ENCODE peak calls at places on chromosomes 13 and 19, in four cellular contexts. L, H, S and E are unnamed samples.

GRCh38 chr19:23522431-23522830 is 127.2 kb upstream of the ZNF91 start:
- DNase-seq in L (no peak), H (no peak), S (no peak), E (no peak)

GRCh38 chr19:7799640-7800355 is 30.2 kb upstream of the EVI5L start:
- DNase-seq in L (no peak), H (peak; percentile 72), S (no peak), E (peak; percentile 84)

GRCh38 chr19:17243854-17244617 is 1.7 kb downstream of the NR2F6 start:
- DNase-seq in L (no peak), H (peak; percentile 65), S (no peak), E (no peak)

GRCh38 chr19:16702123-16702522 is 17.5 kb upstream of the NWD1 start:
- DNase-seq in L (no peak), H (no peak), S (no peak), E (no peak)

GRCh38 chr13:34357435-34358232 is 539.7 kb downstream of the RFC3 start:
- DNase-seq in L (no peak), H (no peak), S (no peak), E (no peak)

GRCh38 chr13:74770361-74770760 is 636.2 kb upstream of the KLF12 start:
- DNase-seq in L (no peak), H (no peak), S (no peak), E (no peak)

GRCh38 chr19:48053856-48054255 is 10.0 kb upstream of the CABP5 start:
- DNase-seq in L (no peak), H (no peak), S (no peak), E (no peak)

GRCh38 chr13:72788831-72789230 is 6.9 kb downstream of the PIBF1 start:
- DNase-seq in L (no peak), H (no peak), S (no peak), E (no peak)

GRCh38 chr13:93411281-93411680 is 184.7 kb downstream of the GPC6 start:
- DNase-seq in L (no peak), H (no peak), S (no peak), E (no peak)

GRCh38 chr19:2119916-2120785 is 23.4 kb downstream of the IZUMO4 start:
- DNase-seq in L (no peak), H (no peak), S (no peak), E (no peak)

GRCh38 chr19:10112895-10113591 is 1.6 kb downstream of the P2RY11 start:
- DNase-seq in L (no peak), H (peak; percentile 61), S (peak; percentile 56), E (peak; percentile 81)

GRCh38 chr13:110366733-110367132 is 59.6 kb downstream of the COL4A2 start:
- DNase-seq in L (no peak), H (no peak), S (no peak), E (no peak)

GRCh38 chr13:111584101-111584500 is 263.7 kb downstream of the TEX29 start:
- DNase-seq in L (no peak), H (peak; percentile 49), S (no peak), E (no peak)

GRCh38 chr13:22357132-22357531 is 686.3 kb downstream of the FGF9 start:
- DNase-seq in L (no peak), H (no peak), S (no peak), E (no peak)

GRCh38 chr13:114111577-114111976 is 20.8 kb downstream of the RASA3 start:
- DNase-seq in L (no peak), H (no peak), S (no peak), E (peak; percentile 82)

GRCh38 chr13:75993823-75994222 is 357.7 kb downstream of the LMO7 start:
- DNase-seq in L (no peak), H (no peak), S (no peak), E (peak; percentile 6)

GRCh38 chr19:29841209-29841558 is 29.4 kb downstream of the CCNE1 start:
- DNase-seq in L (no peak), H (no peak), S (no peak), E (no peak)

GRCh38 chr19:10988380-10988779 is 27.6 kb downstream of the SMARCA4 start:
- DNase-seq in L (no peak), H (no peak), S (no peak), E (no peak)

GRCh38 chr13:46602531-46602930 is 49.6 kb downstream of the LRCH1 start:
- DNase-seq in L (no peak), H (no peak), S (no peak), E (no peak)

GRCh38 chr13:55563267-55563666 is 1577.5 kb upstream of the PRR20A start:
- DNase-seq in L (no peak), H (no peak), S (no peak), E (no peak)

GRCh38 chr19:33677745-33678426 is 56.1 kb downstream of the CHST8 start:
- DNase-seq in L (no peak), H (no peak), S (no peak), E (no peak)

GRCh38 chr13:44967656-44968451 is 21.4 kb downstream of the NUFIP1 start:
- DNase-seq in L (no peak), H (no peak), S (no peak), E (no peak)

GRCh38 chr19:13260883-13261653 is 110.9 kb downstream of the IER2 start:
- DNase-seq in L (peak; percentile 79), H (peak; percentile 51), S (peak; percentile 65), E (peak; percentile 59)

GRCh38 chr13:60369242-60369641 is 27.8 kb upstream of the TDRD3 start:
- DNase-seq in L (no peak), H (no peak), S (no peak), E (no peak)

GRCh38 chr13:111542530-111543341 is 222.3 kb downstream of the TEX29 start:
- DNase-seq in L (no peak), H (no peak), S (no peak), E (no peak)

GRCh38 chr13:109810761-109811510 is 24.6 kb upstream of the IRS2 start:
- DNase-seq in L (no peak), H (no peak), S (no peak), E (no peak)

GRCh38 chr13:44191504-44192171 is 182.0 kb upstream of the SERP2 start:
- DNase-seq in L (no peak), H (peak; percentile 49), S (no peak), E (peak; percentile 60)

GRCh38 chr13:98142427-98143156 is at the start of gene FARP1:
- DNase-seq in L (no peak), H (peak; percentile 49), S (peak; percentile 65), E (no peak)

DNA sequence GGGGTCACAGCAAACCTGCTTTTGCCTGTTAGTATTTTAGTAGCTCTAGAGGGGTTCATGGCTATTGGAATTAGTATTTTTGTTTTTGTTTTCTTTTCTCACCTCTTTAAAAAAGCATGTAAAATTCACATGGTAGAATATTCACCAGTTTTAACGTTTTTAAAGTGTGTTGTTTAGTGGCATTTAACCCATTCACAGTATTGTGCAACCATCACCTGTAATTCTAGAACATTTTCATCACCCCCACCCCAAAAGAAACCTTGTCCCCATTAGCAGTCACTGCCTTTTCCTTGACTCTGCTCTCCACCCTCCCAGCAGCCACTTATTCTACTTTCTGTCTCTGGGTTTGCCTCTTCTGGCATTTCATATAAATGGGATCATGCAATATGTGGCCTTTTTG is 39.8 kb downstream of the GATAD2A start:
- DNase-seq in L (no peak), H (no peak), S (no peak), E (no peak)
- TF ChIP-seq SPI1 in L (no peak), H (no peak), S (no peak), E (no peak)

DNA sequence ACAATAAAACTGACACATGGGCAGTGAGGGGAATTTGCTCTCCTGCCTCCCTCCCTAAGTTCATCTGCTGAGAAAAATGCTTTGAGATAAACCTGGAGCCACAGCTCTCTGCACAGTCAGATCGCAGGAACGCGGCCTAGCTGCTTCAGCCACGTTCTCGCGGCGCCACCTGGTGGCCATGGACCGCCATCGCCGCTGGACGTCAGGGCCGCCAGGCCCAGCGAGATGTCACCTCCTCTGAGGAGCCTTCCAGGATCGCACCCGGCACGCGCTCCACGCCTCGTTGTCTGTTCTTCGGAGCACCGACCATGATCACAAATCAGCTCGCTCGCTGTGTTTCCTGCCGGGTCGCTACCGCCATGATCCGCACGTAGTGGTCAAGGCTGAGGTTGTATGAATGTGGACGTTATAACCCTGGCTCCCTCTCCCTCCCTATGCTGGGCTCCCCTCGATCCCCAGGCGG is 20.6 kb upstream of the USP29 start:
- DNase-seq in L (no peak), H (peak; percentile 69), S (peak; percentile 59), E (peak; percentile 36)
- TF ChIP-seq SPI1 in L (no peak), H (no peak), S (no peak), E (no peak)

GRCh38 chr13:31068119-31068423 is 93.6 kb downstream of the HSPH1 start:
- DNase-seq in L (no peak), H (no peak), S (no peak), E (no peak)

GRCh38 chr13:31074750-31075149 is 87.0 kb downstream of the HSPH1 start:
- DNase-seq in L (no peak), H (no peak), S (no peak), E (no peak)

GRCh38 chr13:31069808-31070544 is 91.7 kb downstream of the HSPH1 start:
- DNase-seq in L (no peak), H (no peak), S (no peak), E (no peak)

GRCh38 chr13:31073859-31074718 is 87.6 kb downstream of the HSPH1 start:
- DNase-seq in L (peak; percentile 89), H (no peak), S (peak; percentile 49), E (no peak)

GRCh38 chr13:31072041-31072440 is 89.7 kb downstream of the HSPH1 start:
- DNase-seq in L (no peak), H (no peak), S (no peak), E (no peak)
- TF ChIP-seq SPI1 in L (no peak), H (no peak), S (no peak), E (no peak)

GRCh38 chr19:6172074-6172863 is 36.8 kb downstream of the ACSBG2 start:
- DNase-seq in L (no peak), H (no peak), S (no peak), E (no peak)
- TF ChIP-seq SPI1 in L (no peak), H (no peak), S (no peak), E (no peak)

GRCh38 chr19:34961775-34962174 is 2.3 kb downstream of the ZNF792 start:
- DNase-seq in L (no peak), H (no peak), S (no peak), E (no peak)

GRCh38 chr19:34962281-34962944 is 1.6 kb downstream of the ZNF792 start:
- DNase-seq in L (no peak), H (peak; percentile 83), S (no peak), E (no peak)

GRCh38 chr19:34959021-34959420 is 5.0 kb downstream of the ZNF792 start:
- DNase-seq in L (no peak), H (no peak), S (no peak), E (no peak)

GRCh38 chr19:34960940-34961679 is 2.9 kb downstream of the ZNF792 start:
- DNase-seq in L (no peak), H (no peak), S (no peak), E (no peak)

GRCh38 chr19:34960103-34960805 is 3.8 kb downstream of the ZNF792 start:
- DNase-seq in L (no peak), H (no peak), S (no peak), E (no peak)
- TF ChIP-seq SPI1 in L (no peak), H (no peak), S (no peak), E (no peak)